ENCODE peak calls at places on chromosomes 4 and X, in six cellular contexts. E, A, X, Y, C and I are unnamed samples.

GRCh38 chr4:137881641-137882040 is 349.3 kb upstream of the PCDH18 start:
- DNase-seq in C (no peak), X (no peak), Y (no peak), E (no peak), A (no peak), I (no peak)

GRCh38 chrX:87636533-87636932 is 118.9 kb downstream of the KLHL4 start:
- DNase-seq in A (peak; percentile 52), E (no peak), Y (no peak), X (no peak), C (no peak), I (no peak)

GRCh38 chr4:176409627-176410026 is 89.9 kb downstream of the SPCS3 start:
- DNase-seq in Y (no peak), X (peak; percentile 32), C (no peak), E (no peak), A (no peak), I (no peak)

GRCh38 chrX:53280703-53281320 is 572 bp downstream of the IQSEC2 start:
- DNase-seq in E (no peak), Y (no peak), A (peak; percentile 65), X (peak; percentile 35), C (no peak), I (no peak)

GRCh38 chrX:46317158-46317557 is 228.1 kb downstream of the ZNF674 start:
- DNase-seq in Y (no peak), X (no peak), E (no peak), A (no peak), C (no peak), I (no peak)

GRCh38 chr4:142534994-142535393 is 311.1 kb downstream of the INPP4B start:
- DNase-seq in X (peak; percentile 45), E (peak; percentile 1), Y (no peak), C (no peak), A (no peak), I (no peak)

GRCh38 chr4:10092481-10093272 is 23.9 kb downstream of the WDR1 start:
- DNase-seq in A (no peak), C (no peak), X (no peak), Y (peak; percentile 63), E (no peak), I (no peak)

GRCh38 chr4:153520871-153521329 is 54.7 kb downstream of the TMEM131L start:
- DNase-seq in C (no peak), E (no peak), X (no peak), Y (no peak), A (no peak), I (no peak)

GRCh38 chr4:177951026-177951425 is 508.8 kb upstream of the AGA start:
- DNase-seq in A (no peak), Y (no peak), X (no peak), E (no peak), C (no peak), I (no peak)

GRCh38 chr4:155811171-155811570 is 52.4 kb downstream of the GUCY1B1 start:
- DNase-seq in E (no peak), X (no peak), A (no peak), Y (no peak), C (no peak), I (no peak)

GRCh38 chrX:49919617-49920016 is 2.8 kb upstream of the CLCN5 start:
- DNase-seq in C (no peak), Y (no peak), A (peak; percentile 63), X (peak; percentile 46), E (peak; percentile 8), I (no peak)

GRCh38 chrX:20205927-20206708 is 60.6 kb downstream of the RPS6KA3 start:
- DNase-seq in X (no peak), E (no peak), A (no peak), C (no peak), Y (no peak), I (no peak)

GRCh38 chrX:148501121-148502066 is 977 bp downstream of the AFF2 start:
- DNase-seq in A (peak; percentile 77), X (no peak), C (no peak), Y (peak; percentile 78), E (peak; percentile 0), I (no peak)

GRCh38 chrX:47936940-47937317 is 66.9 kb downstream of the ZNF182 start:
- DNase-seq in A (no peak), E (no peak), X (no peak), Y (no peak), C (no peak), I (no peak)

GRCh38 chrX:47941423-47941822 is 62.4 kb downstream of the ZNF182 start:
- DNase-seq in Y (no peak), E (no peak), C (no peak), X (no peak), A (no peak), I (no peak)

GRCh38 chrX:47940448-47940847 is 63.3 kb downstream of the ZNF182 start:
- DNase-seq in C (no peak), X (no peak), Y (no peak), E (no peak), A (no peak), I (no peak)

DNA sequence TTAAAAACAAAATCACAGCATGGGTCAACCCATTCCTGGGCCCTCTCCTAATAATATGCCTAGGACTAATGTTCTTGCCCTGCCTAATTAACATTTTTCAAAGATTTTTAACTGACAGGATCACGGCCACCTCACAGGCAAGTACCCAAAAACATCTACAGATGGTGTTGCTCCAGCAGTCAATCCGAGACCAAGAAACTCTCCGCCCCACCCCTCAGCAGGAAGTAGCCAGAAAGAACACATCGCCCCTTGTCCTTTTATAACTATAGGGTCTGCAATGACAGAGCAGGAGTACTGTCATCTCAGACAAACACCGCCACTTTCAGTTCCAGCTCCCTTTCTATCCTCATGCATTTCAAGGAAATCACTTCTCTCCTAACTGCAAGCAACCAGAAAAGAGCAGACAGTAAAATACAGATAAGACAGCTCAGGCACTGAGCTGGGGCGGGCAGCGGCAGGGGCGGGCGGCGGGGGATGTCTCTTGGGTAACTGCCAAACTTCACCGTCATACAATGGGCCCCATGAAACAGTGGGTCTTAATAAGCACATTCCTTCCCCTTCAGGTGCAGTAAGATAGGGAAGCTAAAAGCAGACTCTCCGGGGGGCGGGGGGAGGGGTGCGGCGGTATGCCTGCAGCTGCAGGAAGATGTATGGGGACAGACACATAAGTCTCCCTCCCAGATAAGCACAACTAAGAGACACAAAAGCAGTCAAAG is 67.4 kb downstream of the ZNF182 start:
- DNase-seq in A (peak; percentile 59), Y (no peak), C (no peak), E (no peak), X (no peak), I (no peak)
- H3K27ac ChIP-seq in A (no peak overlapping the region), Y (no peak overlapping the region), C (no peak overlapping the region), E (no peak overlapping the region), X (no peak overlapping the region), I (no peak overlapping the region)

GRCh38 chr4:6781113-6781512 is 1.4 kb upstream of the KIAA0232 start:
- DNase-seq in X (no peak), Y (no peak), C (no peak), A (no peak), E (no peak), I (no peak)
- H3K27ac ChIP-seq in X (no peak overlapping the region), Y (no peak overlapping the region), C (peak overlapping the region; percentile 98), A (no peak overlapping the region), E (no peak overlapping the region), I (no peak overlapping the region)

GRCh38 chr4:26059391-26060154 is 145.6 kb downstream of the SMIM20 start:
- DNase-seq in X (no peak), Y (no peak), A (no peak), E (no peak), C (no peak), I (no peak)

GRCh38 chr4:26060286-26060685 is 146.3 kb downstream of the SMIM20 start:
- DNase-seq in Y (no peak), C (no peak), X (peak; percentile 69), E (no peak), A (no peak), I (no peak)

GRCh38 chr4:26056406-26056805 is 142.4 kb downstream of the SMIM20 start:
- DNase-seq in A (no peak), C (no peak), Y (no peak), X (no peak), E (no peak), I (no peak)

GRCh38 chr4:26055855-26056254 is 141.8 kb downstream of the SMIM20 start:
- DNase-seq in C (no peak), Y (no peak), E (no peak), X (no peak), A (peak; percentile 59), I (no peak)

GRCh38 chr4:26058537-26058936 is 144.5 kb downstream of the SMIM20 start:
- DNase-seq in A (no peak), X (no peak), E (no peak), C (no peak), Y (no peak), I (no peak)
- H3K27ac ChIP-seq in A (no peak overlapping the region), X (no peak overlapping the region), E (no peak overlapping the region), C (no peak overlapping the region), Y (no peak overlapping the region), I (no peak overlapping the region)

GRCh38 chr4:22456291-22456690 is 59.6 kb downstream of the ADGRA3 start:
- DNase-seq in E (no peak), X (no peak), C (no peak), A (no peak), Y (peak; percentile 18), I (no peak)
- H3K27ac ChIP-seq in E (no peak overlapping the region), X (no peak overlapping the region), C (no peak overlapping the region), A (no peak overlapping the region), Y (no peak overlapping the region), I (no peak overlapping the region)

DNA sequence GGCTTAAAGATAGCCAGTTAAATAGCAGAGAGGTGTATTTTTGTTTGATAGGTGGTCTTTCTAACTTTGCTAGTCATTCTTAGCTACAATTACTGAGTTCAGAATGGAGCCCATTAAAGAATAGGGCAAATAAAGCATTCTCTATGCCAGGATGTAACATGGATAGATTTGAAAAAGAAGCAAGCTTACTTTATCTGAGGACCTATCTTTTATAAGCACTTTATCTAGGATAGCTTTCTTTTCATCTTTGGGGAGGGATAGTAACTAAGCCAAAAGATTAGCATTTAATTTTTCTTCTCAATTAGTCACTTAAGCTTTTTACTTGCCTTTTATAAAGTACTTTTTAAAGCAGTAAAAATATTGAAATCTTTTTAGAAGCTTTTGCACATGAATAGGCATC is 1148.0 kb upstream of the DIAPH2 start:
- DNase-seq in X (no peak), A (no peak), C (no peak), Y (no peak), E (no peak), I (no peak)
- H3K27ac ChIP-seq in X (no peak overlapping the region), A (no peak overlapping the region), C (no peak overlapping the region), Y (no peak overlapping the region), E (no peak overlapping the region), I (no peak overlapping the region)

DNA sequence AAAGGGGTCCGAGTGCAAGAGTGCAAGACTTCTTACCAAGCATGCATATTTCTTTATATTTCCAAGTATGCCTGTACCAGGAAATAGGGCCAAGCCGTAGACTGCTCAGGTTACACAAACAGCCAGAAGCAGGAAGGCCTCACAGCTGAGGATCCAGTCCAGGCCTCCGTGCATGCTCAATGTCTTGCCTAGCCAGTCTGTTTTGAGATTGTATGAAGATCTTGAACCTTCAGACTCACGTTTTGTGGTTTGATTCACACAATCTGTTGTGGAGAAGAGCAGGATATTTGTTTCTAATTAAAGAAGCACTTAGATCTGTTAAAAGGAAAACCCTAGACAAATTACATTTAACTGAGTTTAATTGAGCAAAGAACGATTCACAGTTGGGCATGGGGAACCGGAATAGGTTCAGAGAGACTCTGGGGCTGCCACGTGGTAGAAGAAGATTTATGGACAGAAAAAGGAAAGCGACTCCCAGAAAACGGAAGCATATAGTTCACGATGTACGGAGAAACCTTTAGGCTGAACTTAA is 1.2 kb downstream of the MGST2 start:
- DNase-seq in Y (no peak), C (no peak), X (peak; percentile 76), E (no peak), A (no peak), I (no peak)
- H3K27ac ChIP-seq in Y (peak overlapping the region; percentile 86), C (peak overlapping the region; percentile 69), X (no peak overlapping the region), E (peak overlapping the region; percentile 96), A (no peak overlapping the region), I (peak overlapping the region; percentile 88)